ENCODE peak calls at places on chromosomes 11 and 22, in eight cellular contexts. One of them, this sample, is unnamed.

GRCh38 chr22:40560994-40561515 is 75.5 kb downstream of the MRTFA start:
- DNase-seq in SK-N-SH: no peak
- DNase-seq in GM23338: no peak
- DNase-seq in GM23248: no peak
- DNase-seq in hepatocyte: no peak
- DNase-seq in OCI-LY7: no peak
- DNase-seq in neural progenitor cell: no peak
- DNase-seq in HCT116: no peak
- DNase-seq in this sample: no peak

GRCh38 chr11:44681698-44682097 is 45.1 kb upstream of the TSPAN18 start:
- DNase-seq in SK-N-SH: no peak
- DNase-seq in GM23338: no peak
- DNase-seq in GM23248: peak
- DNase-seq in hepatocyte: no peak
- DNase-seq in OCI-LY7: no peak
- DNase-seq in neural progenitor cell: no peak
- DNase-seq in HCT116: no peak
- DNase-seq in this sample: no peak

GRCh38 chr22:31084811-31085492 is 3.8 kb downstream of the SMTN start:
- DNase-seq in SK-N-SH: peak
- DNase-seq in GM23338: peak
- DNase-seq in GM23248: peak
- DNase-seq in hepatocyte: peak
- DNase-seq in OCI-LY7: peak
- DNase-seq in neural progenitor cell: peak
- DNase-seq in HCT116: no peak
- DNase-seq in this sample: peak

GRCh38 chr11:7597620-7598019 is 75.7 kb downstream of the CYB5R2 start:
- DNase-seq in SK-N-SH: no peak
- DNase-seq in GM23338: no peak
- DNase-seq in GM23248: no peak
- DNase-seq in hepatocyte: peak
- DNase-seq in OCI-LY7: no peak
- DNase-seq in neural progenitor cell: no peak
- DNase-seq in HCT116: no peak
- DNase-seq in this sample: no peak

GRCh38 chr11:114061053-114062049 is 1.8 kb downstream of the ZBTB16 start:
- DNase-seq in SK-N-SH: peak
- DNase-seq in GM23338: peak
- DNase-seq in GM23248: peak
- DNase-seq in hepatocyte: peak
- DNase-seq in OCI-LY7: no peak
- DNase-seq in neural progenitor cell: peak
- DNase-seq in HCT116: no peak
- DNase-seq in this sample: no peak

GRCh38 chr11:34349882-34350281 is 7.9 kb downstream of the ABTB2 start:
- DNase-seq in SK-N-SH: no peak
- DNase-seq in GM23338: no peak
- DNase-seq in GM23248: peak
- DNase-seq in hepatocyte: no peak
- DNase-seq in OCI-LY7: no peak
- DNase-seq in neural progenitor cell: no peak
- DNase-seq in HCT116: no peak
- DNase-seq in this sample: no peak

GRCh38 chr11:60193687-60194433 is 11.0 kb upstream of the MS4A6A start:
- DNase-seq in SK-N-SH: peak
- DNase-seq in GM23338: peak
- DNase-seq in GM23248: peak
- DNase-seq in hepatocyte: peak
- DNase-seq in OCI-LY7: peak
- DNase-seq in neural progenitor cell: peak
- DNase-seq in HCT116: peak
- DNase-seq in this sample: peak

GRCh38 chr22:39431216-39431801 is 25.5 kb upstream of the MGAT3 start:
- DNase-seq in SK-N-SH: no peak
- DNase-seq in GM23338: no peak
- DNase-seq in GM23248: no peak
- DNase-seq in hepatocyte: peak
- DNase-seq in OCI-LY7: no peak
- DNase-seq in neural progenitor cell: no peak
- DNase-seq in HCT116: no peak
- DNase-seq in this sample: no peak

GRCh38 chr11:58573451-58574104 is 2.1 kb downstream of the LPXN start:
- DNase-seq in SK-N-SH: no peak
- DNase-seq in GM23338: no peak
- DNase-seq in GM23248: peak
- DNase-seq in hepatocyte: peak
- DNase-seq in OCI-LY7: peak
- DNase-seq in neural progenitor cell: no peak
- DNase-seq in HCT116: no peak
- DNase-seq in this sample: peak

GRCh38 chr11:120854988-120855387 is 168.9 kb upstream of the TBCEL start:
- DNase-seq in SK-N-SH: no peak
- DNase-seq in GM23338: no peak
- DNase-seq in GM23248: peak
- DNase-seq in hepatocyte: no peak
- DNase-seq in OCI-LY7: no peak
- DNase-seq in neural progenitor cell: no peak
- DNase-seq in HCT116: no peak
- DNase-seq in this sample: no peak

GRCh38 chr11:116379185-116379828 is 393.5 kb downstream of the BUD13 start:
- DNase-seq in SK-N-SH: no peak
- DNase-seq in GM23338: peak
- DNase-seq in GM23248: peak
- DNase-seq in hepatocyte: peak
- DNase-seq in OCI-LY7: peak
- DNase-seq in neural progenitor cell: peak
- DNase-seq in HCT116: no peak
- DNase-seq in this sample: peak

GRCh38 chr11:59253001-59253400 is 40.3 kb upstream of the MPEG1 start:
- DNase-seq in SK-N-SH: no peak
- DNase-seq in GM23338: no peak
- DNase-seq in GM23248: no peak
- DNase-seq in hepatocyte: no peak
- DNase-seq in OCI-LY7: no peak
- DNase-seq in neural progenitor cell: no peak
- DNase-seq in HCT116: no peak
- DNase-seq in this sample: no peak

GRCh38 chr22:23395476-23396361 is 184.4 kb downstream of the IGLL1 start:
- DNase-seq in SK-N-SH: no peak
- DNase-seq in GM23338: no peak
- DNase-seq in GM23248: no peak
- DNase-seq in hepatocyte: no peak
- DNase-seq in OCI-LY7: no peak
- DNase-seq in neural progenitor cell: no peak
- DNase-seq in HCT116: no peak
- DNase-seq in this sample: no peak

GRCh38 chr22:22940961-22941605 is 53.5 kb downstream of the IGLL5 start:
- DNase-seq in SK-N-SH: no peak
- DNase-seq in GM23338: no peak
- DNase-seq in GM23248: no peak
- DNase-seq in hepatocyte: no peak
- DNase-seq in OCI-LY7: no peak
- DNase-seq in neural progenitor cell: no peak
- DNase-seq in HCT116: no peak
- DNase-seq in this sample: no peak

GRCh38 chr11:95284057-95285052 is 53.4 kb upstream of the SESN3 start:
- DNase-seq in SK-N-SH: no peak
- DNase-seq in GM23338: no peak
- DNase-seq in GM23248: peak
- DNase-seq in hepatocyte: no peak
- DNase-seq in OCI-LY7: no peak
- DNase-seq in neural progenitor cell: no peak
- DNase-seq in HCT116: no peak
- DNase-seq in this sample: no peak

GRCh38 chr11:4480577-4481539 is 1.6 kb upstream of the OR52K1 start:
- DNase-seq in SK-N-SH: no peak
- DNase-seq in GM23338: no peak
- DNase-seq in GM23248: peak
- DNase-seq in hepatocyte: no peak
- DNase-seq in OCI-LY7: no peak
- DNase-seq in neural progenitor cell: no peak
- DNase-seq in HCT116: no peak
- DNase-seq in this sample: no peak

GRCh38 chr11:19311306-19312030 is 70.7 kb upstream of the E2F8 start:
- DNase-seq in SK-N-SH: peak
- DNase-seq in GM23338: peak
- DNase-seq in GM23248: peak
- DNase-seq in hepatocyte: peak
- DNase-seq in OCI-LY7: peak
- DNase-seq in neural progenitor cell: peak
- DNase-seq in HCT116: peak
- DNase-seq in this sample: peak

GRCh38 chr11:114799524-114799923 is 121.2 kb downstream of the NXPE2 start:
- DNase-seq in SK-N-SH: no peak
- DNase-seq in GM23338: peak
- DNase-seq in GM23248: no peak
- DNase-seq in hepatocyte: peak
- DNase-seq in OCI-LY7: no peak
- DNase-seq in neural progenitor cell: peak
- DNase-seq in HCT116: no peak
- DNase-seq in this sample: no peak

GRCh38 chr11:126214446-126215240 is 3.1 kb downstream of the FAM118B start:
- DNase-seq in SK-N-SH: no peak
- DNase-seq in GM23338: no peak
- DNase-seq in GM23248: peak
- DNase-seq in hepatocyte: peak
- DNase-seq in OCI-LY7: no peak
- DNase-seq in neural progenitor cell: no peak
- DNase-seq in HCT116: no peak
- DNase-seq in this sample: no peak

GRCh38 chr11:61800331-61801281 is 7.9 kb downstream of the FEN1 start:
- DNase-seq in SK-N-SH: no peak
- DNase-seq in GM23338: no peak
- DNase-seq in GM23248: no peak
- DNase-seq in hepatocyte: no peak
- DNase-seq in OCI-LY7: no peak
- DNase-seq in neural progenitor cell: no peak
- DNase-seq in HCT116: no peak
- DNase-seq in this sample: no peak

GRCh38 chr11:118609380-118610219 is 2.2 kb downstream of the PHLDB1 start:
- DNase-seq in SK-N-SH: no peak
- DNase-seq in GM23338: peak
- DNase-seq in GM23248: peak
- DNase-seq in hepatocyte: no peak
- DNase-seq in OCI-LY7: no peak
- DNase-seq in neural progenitor cell: peak
- DNase-seq in HCT116: no peak
- DNase-seq in this sample: no peak

GRCh38 chr11:81772161-81772560 is 961.5 kb downstream of the FAM181B start:
- DNase-seq in SK-N-SH: peak
- DNase-seq in GM23338: peak
- DNase-seq in GM23248: peak
- DNase-seq in hepatocyte: peak
- DNase-seq in OCI-LY7: no peak
- DNase-seq in neural progenitor cell: peak
- DNase-seq in HCT116: no peak
- DNase-seq in this sample: no peak

GRCh38 chr11:8671242-8671641 is 11.2 kb downstream of the TRIM66 start:
- DNase-seq in SK-N-SH: peak
- DNase-seq in GM23338: peak
- DNase-seq in GM23248: peak
- DNase-seq in hepatocyte: peak
- DNase-seq in OCI-LY7: no peak
- DNase-seq in neural progenitor cell: peak
- DNase-seq in HCT116: no peak
- DNase-seq in this sample: no peak

DNA sequence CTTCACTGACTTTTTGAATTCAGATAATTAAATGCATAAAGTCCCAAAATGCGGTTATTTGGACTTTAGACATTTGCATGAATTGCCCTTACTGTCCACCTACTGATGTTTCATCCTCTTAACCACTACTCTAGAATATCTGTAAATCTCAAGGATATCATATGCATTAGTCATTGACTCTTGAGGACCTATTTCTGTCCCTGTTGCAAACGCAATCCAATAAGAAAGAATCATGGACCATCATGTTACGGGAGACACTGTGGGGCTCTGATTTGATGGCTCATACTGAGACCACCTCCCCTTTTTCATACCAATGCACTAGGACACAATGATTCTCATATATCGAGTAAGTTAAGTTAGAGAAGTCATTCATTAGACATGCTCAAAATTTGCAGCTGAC is 14.3 kb downstream of the POU2AF2 start:
- DNase-seq in SK-N-SH: no peak
- DNase-seq in GM23338: no peak
- DNase-seq in GM23248: peak
- DNase-seq in hepatocyte: no peak
- DNase-seq in OCI-LY7: no peak
- DNase-seq in neural progenitor cell: no peak
- DNase-seq in HCT116: no peak
- DNase-seq in this sample: no peak
- TF ChIP-seq EZH2phosphoT487 in SK-N-SH: no peak
- TF ChIP-seq EZH2phosphoT487 in GM23338: no peak
- TF ChIP-seq EZH2phosphoT487 in GM23248: no peak
- TF ChIP-seq EZH2phosphoT487 in hepatocyte: no peak
- TF ChIP-seq EZH2phosphoT487 in OCI-LY7: no peak
- TF ChIP-seq EZH2phosphoT487 in neural progenitor cell: no peak
- TF ChIP-seq EZH2phosphoT487 in HCT116: no peak
- TF ChIP-seq EZH2phosphoT487 in this sample: no peak

GRCh38 chr11:105975128-105975527 is 46.9 kb downstream of the MSANTD4 start:
- DNase-seq in SK-N-SH: no peak
- DNase-seq in GM23338: no peak
- DNase-seq in GM23248: peak
- DNase-seq in hepatocyte: no peak
- DNase-seq in OCI-LY7: no peak
- DNase-seq in neural progenitor cell: no peak
- DNase-seq in HCT116: no peak
- DNase-seq in this sample: no peak
- TF ChIP-seq EZH2phosphoT487 in SK-N-SH: no peak
- TF ChIP-seq EZH2phosphoT487 in GM23338: no peak
- TF ChIP-seq EZH2phosphoT487 in GM23248: no peak
- TF ChIP-seq EZH2phosphoT487 in hepatocyte: no peak
- TF ChIP-seq EZH2phosphoT487 in OCI-LY7: no peak
- TF ChIP-seq EZH2phosphoT487 in neural progenitor cell: no peak
- TF ChIP-seq EZH2phosphoT487 in HCT116: no peak
- TF ChIP-seq EZH2phosphoT487 in this sample: no peak

DNA sequence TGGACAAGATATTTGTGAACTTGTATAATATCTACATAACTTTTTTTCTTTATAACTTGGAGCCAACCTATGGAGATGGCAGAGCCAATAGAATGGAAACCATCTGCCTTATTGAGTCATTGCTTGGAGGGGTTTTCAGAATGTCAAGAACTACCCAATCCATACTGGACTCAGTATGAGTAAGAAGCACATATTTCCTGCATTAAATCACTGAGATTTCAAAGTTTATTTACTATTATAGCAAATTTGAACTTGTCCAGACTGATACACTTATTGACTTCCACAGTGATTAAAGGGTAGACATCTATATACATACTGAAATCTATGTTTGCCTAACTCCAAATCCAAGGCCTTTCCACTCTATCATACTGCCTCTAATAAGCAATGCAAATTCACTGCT is 704.0 kb downstream of the KCNA4 start:
- DNase-seq in SK-N-SH: no peak
- DNase-seq in GM23338: no peak
- DNase-seq in GM23248: peak
- DNase-seq in hepatocyte: no peak
- DNase-seq in OCI-LY7: no peak
- DNase-seq in neural progenitor cell: no peak
- DNase-seq in HCT116: no peak
- DNase-seq in this sample: no peak
- TF ChIP-seq EZH2phosphoT487 in SK-N-SH: no peak
- TF ChIP-seq EZH2phosphoT487 in GM23338: no peak
- TF ChIP-seq EZH2phosphoT487 in GM23248: no peak
- TF ChIP-seq EZH2phosphoT487 in hepatocyte: no peak
- TF ChIP-seq EZH2phosphoT487 in OCI-LY7: no peak
- TF ChIP-seq EZH2phosphoT487 in neural progenitor cell: no peak
- TF ChIP-seq EZH2phosphoT487 in HCT116: no peak
- TF ChIP-seq EZH2phosphoT487 in this sample: no peak

GRCh38 chr11:102292951-102293350 is 24.3 kb upstream of the BIRC3 start:
- DNase-seq in SK-N-SH: no peak
- DNase-seq in GM23338: no peak
- DNase-seq in GM23248: no peak
- DNase-seq in hepatocyte: no peak
- DNase-seq in OCI-LY7: no peak
- DNase-seq in neural progenitor cell: no peak
- DNase-seq in HCT116: no peak
- DNase-seq in this sample: no peak
- TF ChIP-seq EZH2phosphoT487 in SK-N-SH: no peak
- TF ChIP-seq EZH2phosphoT487 in GM23338: no peak
- TF ChIP-seq EZH2phosphoT487 in GM23248: no peak
- TF ChIP-seq EZH2phosphoT487 in hepatocyte: no peak
- TF ChIP-seq EZH2phosphoT487 in OCI-LY7: no peak
- TF ChIP-seq EZH2phosphoT487 in neural progenitor cell: no peak
- TF ChIP-seq EZH2phosphoT487 in HCT116: no peak
- TF ChIP-seq EZH2phosphoT487 in this sample: no peak